ENCODE peak calls at places on chromosomes 3 and 15, in four cellular contexts. J is tibial nerve; X is CD8-positive, alpha-beta memory T cell; M is NT2/D1. Y is an unnamed sample.

GRCh38 chr3:38738630-38739395 is 77.2 kb downstream of the SCN10A start:
- DNase-seq in X (no peak), J (no peak), M (peak; percentile 72), Y (no peak)

GRCh38 chr3:8856031-8856430 is 86.6 kb upstream of the OXTR start:
- DNase-seq in J (no peak), M (no peak), X (no peak), Y (no peak)

GRCh38 chr3:7667774-7668173 is 806.9 kb downstream of the GRM7 start:
- DNase-seq in X (no peak), M (no peak), J (no peak), Y (no peak)

GRCh38 chr15:70447927-70448698 is 315.2 kb downstream of the UACA start:
- DNase-seq in M (no peak), J (no peak), X (peak; percentile 14), Y (peak; percentile 88)

GRCh38 chr3:126081618-126082333 is 2.1 kb downstream of the SLC41A3 start:
- DNase-seq in X (no peak), M (no peak), J (no peak), Y (no peak)

GRCh38 chr3:128060473-128061381 is 8.5 kb downstream of the SEC61A1 start:
- DNase-seq in M (no peak), X (no peak), J (no peak), Y (no peak)

GRCh38 chr15:79314811-79315210 is 3.9 kb downstream of the TMED3 start:
- DNase-seq in J (no peak), X (no peak), M (no peak), Y (peak; percentile 61)

GRCh38 chr15:66132251-66132816 is 121.2 kb downstream of the MEGF11 start:
- DNase-seq in J (no peak), M (no peak), X (no peak), Y (no peak)

GRCh38 chr3:157618075-157618760 is 115.0 kb upstream of the VEPH1 start:
- DNase-seq in M (peak; percentile 42), J (no peak), X (no peak), Y (no peak)

GRCh38 chr3:54853573-54854404 is 74.1 kb downstream of the LRTM1 start:
- DNase-seq in X (no peak), J (peak; percentile 61), M (peak; percentile 58), Y (peak; percentile 68)

GRCh38 chr3:125006190-125006855 is 49.5 kb downstream of the HEG1 start:
- DNase-seq in M (no peak), J (no peak), X (no peak), Y (no peak)

GRCh38 chr15:89341316-89342005 is 6.8 kb upstream of the POLG start:
- DNase-seq in J (no peak), X (no peak), M (no peak), Y (peak; percentile 78)

GRCh38 chr15:52441846-52442245 is 86.8 kb downstream of the MYO5A start:
- DNase-seq in X (no peak), J (no peak), M (no peak), Y (no peak)

GRCh38 chr15:84982301-84982920 is 755 bp downstream of the PDE8A start:
- DNase-seq in M (no peak), X (peak; percentile 55), J (no peak), Y (peak; percentile 87)

GRCh38 chr3:54339608-54340007 is 217.3 kb downstream of the CACNA2D3 start:
- DNase-seq in M (no peak), X (no peak), J (no peak), Y (no peak)

GRCh38 chr15:65368300-65368617 is 9.5 kb downstream of the IGDCC3 start:
- DNase-seq in J (no peak), X (no peak), M (peak; percentile 94), Y (no peak)

GRCh38 chr15:79673416-79674123 is 223.2 kb downstream of the MTHFS start:
- DNase-seq in J (no peak), M (peak; percentile 28), X (no peak), Y (no peak)

GRCh38 chr3:184361532-184361931 is at the start of the genes CLCN2 and POLR2H:
- DNase-seq in M (peak; percentile 59), X (peak; percentile 37), J (no peak), Y (peak; percentile 55)

GRCh38 chr3:72191211-72191960 is 406.4 kb upstream of the PROK2 start:
- DNase-seq in J (no peak), M (no peak), X (no peak), Y (no peak)

GRCh38 chr3:73365756-73366397 is 258.9 kb downstream of the PDZRN3 start:
- DNase-seq in X (no peak), J (peak; percentile 45), M (no peak), Y (no peak)

GRCh38 chr3:114014211-114014610 is 42.1 kb downstream of the CCDC191 start:
- DNase-seq in X (no peak), M (no peak), J (no peak), Y (no peak)

GRCh38 chr3:114005406-114005987 is 50.8 kb downstream of the CCDC191 start:
- DNase-seq in J (no peak), M (no peak), X (no peak), Y (no peak)

GRCh38 chr3:114011059-114011797 is 45.1 kb downstream of the CCDC191 start:
- DNase-seq in J (no peak), M (no peak), X (no peak), Y (no peak)
- H3K4me3 ChIP-seq in J (no peak overlapping the region), M (no peak overlapping the region), X (no peak overlapping the region), Y (no peak overlapping the region)

GRCh38 chr3:49399467-49399866 is 12.3 kb downstream of the RHOA start:
- DNase-seq in J (no peak), X (no peak), M (no peak), Y (no peak)

GRCh38 chr3:49406571-49407565 is 4.9 kb downstream of the RHOA start:
- DNase-seq in X (no peak), J (no peak), M (no peak), Y (no peak)

GRCh38 chr3:49403891-49404290 is 7.9 kb downstream of the RHOA start:
- DNase-seq in X (no peak), M (no peak), J (no peak), Y (no peak)

GRCh38 chr3:49397470-49397869 is 14.3 kb downstream of the RHOA start:
- DNase-seq in J (no peak), M (no peak), X (no peak), Y (no peak)

GRCh38 chr3:49401758-49402157 is 10.0 kb downstream of the RHOA start:
- DNase-seq in J (no peak), M (no peak), X (no peak), Y (no peak)
- H3K4me1 ChIP-seq in J (peaks cover 27% of the 10 kb centered on the region), M (no peaks in the 10 kb centered on the region), X (peaks cover 54% of the 10 kb centered on the region), Y (peaks cover 97% of the 10 kb centered on the region)

DNA sequence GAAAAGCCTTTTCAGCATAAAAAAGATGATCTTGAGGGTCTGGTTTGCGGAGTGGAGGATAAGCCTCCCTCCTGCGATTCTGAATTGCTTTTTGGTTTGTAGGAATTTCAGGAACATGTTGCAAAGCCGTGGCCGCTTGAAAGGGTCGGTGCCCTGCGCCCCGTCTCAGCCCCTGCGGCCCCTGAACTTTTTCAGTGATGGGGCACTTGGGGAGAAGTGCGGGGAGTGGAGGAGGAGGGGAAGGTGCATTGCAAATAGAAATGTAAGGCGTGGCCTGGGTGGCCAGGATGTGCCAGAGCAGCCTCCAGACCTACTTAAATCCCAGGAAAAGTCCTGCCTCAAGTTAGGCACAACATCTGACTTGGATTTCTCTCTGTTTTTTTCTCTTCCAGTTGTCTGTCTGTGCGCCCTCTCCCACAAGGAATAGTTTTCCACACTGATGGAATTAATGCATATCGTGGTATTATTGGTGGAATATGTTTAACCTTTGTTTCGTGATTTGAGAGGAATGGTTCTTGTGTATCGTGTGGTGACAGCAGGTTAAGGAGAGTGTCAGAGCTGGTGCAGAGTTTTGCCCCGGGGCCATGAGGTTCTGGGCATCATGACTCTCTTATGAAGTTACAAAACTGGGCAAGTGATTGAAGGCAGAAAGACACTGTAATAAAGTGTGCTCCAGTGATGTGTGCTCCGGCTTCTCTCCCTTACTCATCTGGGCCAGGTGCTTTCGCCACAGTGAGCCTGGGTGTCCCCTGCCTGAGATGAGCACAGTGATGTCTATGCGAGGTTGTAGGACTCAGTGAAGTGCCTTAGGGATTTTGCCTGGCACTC is 153.8 kb downstream of the PGPEP1L start:
- DNase-seq in J (no peak), X (no peak), M (no peak), Y (peak; percentile 51)
- H3K4me3 ChIP-seq in J (peak overlapping the region; percentile 64), X (no peak overlapping the region), M (peak overlapping the region; percentile 72), Y (no peak overlapping the region)

DNA sequence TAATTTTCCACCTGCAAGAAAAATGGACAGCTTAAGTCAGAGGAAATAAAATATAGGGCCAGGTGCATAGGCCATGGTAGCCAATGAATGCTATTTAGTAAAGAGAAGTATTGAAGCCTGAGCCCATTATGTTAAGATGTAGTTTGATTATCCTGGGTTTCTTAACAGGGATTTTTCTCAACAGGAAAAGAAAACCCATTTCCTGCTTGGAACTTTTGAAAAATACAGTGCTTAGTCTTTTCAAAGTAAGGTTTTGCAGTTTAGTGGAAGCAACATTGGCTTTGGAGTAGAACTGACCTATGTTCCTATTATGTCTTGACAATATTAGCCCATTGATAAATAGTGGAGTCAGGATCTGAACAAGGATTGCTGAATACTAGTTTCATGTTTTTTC is 259.5 kb upstream of the TGFBR2 start:
- DNase-seq in X (no peak), J (no peak), M (no peak), Y (no peak)
- H3K4me1 ChIP-seq in X (peaks cover 28% of the 10 kb centered on the region), J (no peaks in the 10 kb centered on the region), M (no peaks in the 10 kb centered on the region), Y (peaks cover 6% of the 10 kb centered on the region)

GRCh38 chr3:152291238-152291637 is 22.5 kb downstream of the MBNL1 start:
- DNase-seq in X (no peak), J (no peak), M (no peak), Y (no peak)
- H3K4me3 ChIP-seq in X (no peak overlapping the region), J (no peak overlapping the region), M (no peak overlapping the region), Y (no peak overlapping the region)

GRCh38 chr3:141779667-141780066 is 16.5 kb downstream of the GRK7 start:
- DNase-seq in M (no peak), X (no peak), J (no peak), Y (no peak)

GRCh38 chr3:141788147-141788546 is 24.9 kb downstream of the GRK7 start:
- DNase-seq in X (no peak), J (no peak), M (no peak), Y (no peak)

GRCh38 chr3:141782386-141782932 is 19.3 kb downstream of the GRK7 start:
- DNase-seq in M (no peak), J (no peak), X (no peak), Y (no peak)

GRCh38 chr3:141783632-141784031 is 20.4 kb downstream of the GRK7 start:
- DNase-seq in J (no peak), M (no peak), X (no peak), Y (no peak)

GRCh38 chr3:141784096-141784495 is 20.9 kb downstream of the GRK7 start:
- DNase-seq in M (no peak), X (no peak), J (no peak), Y (no peak)
- H3K4me1 ChIP-seq in M (peaks cover 3% of the 10 kb centered on the region), X (no peaks in the 10 kb centered on the region), J (no peaks in the 10 kb centered on the region), Y (no peaks in the 10 kb centered on the region)

GRCh38 chr3:178139116-178139515 is 397.1 kb upstream of the KCNMB2 start:
- DNase-seq in M (no peak), X (no peak), J (no peak), Y (no peak)

GRCh38 chr3:178140491-178140890 is 395.7 kb upstream of the KCNMB2 start:
- DNase-seq in J (no peak), M (no peak), X (no peak), Y (no peak)

GRCh38 chr3:178137831-178138230 is 398.4 kb upstream of the KCNMB2 start:
- DNase-seq in J (no peak), M (no peak), X (no peak), Y (no peak)

GRCh38 chr3:178131801-178132200 is 404.4 kb upstream of the KCNMB2 start:
- DNase-seq in M (no peak), X (no peak), J (no peak), Y (no peak)

GRCh38 chr3:178137206-178137605 is 399.0 kb upstream of the KCNMB2 start:
- DNase-seq in M (no peak), J (no peak), X (no peak), Y (no peak)
- H3K4me3 ChIP-seq in M (no peak overlapping the region), J (no peak overlapping the region), X (no peak overlapping the region), Y (no peak overlapping the region)

GRCh38 chr3:160132226-160132625 is 93.0 kb upstream of the C3orf80 start:
- DNase-seq in M (no peak), J (no peak), X (no peak), Y (no peak)
- H3K4me1 ChIP-seq in M (peaks cover 5% of the 10 kb centered on the region), J (no peaks in the 10 kb centered on the region), X (no peaks in the 10 kb centered on the region), Y (peaks cover 15% of the 10 kb centered on the region)